ENCODE peak calls at places on chromosomes 6 and 20, in six cellular contexts. One of them, this sample, is unnamed. For H3K36me3, the result is how much of the 10 kb centered on the place peaks cover.

GRCh38 chr20:41551011-41551705 is 67.0 kb downstream of the CHD6 start:
- DNase-seq in CD8-positive, alpha-beta memory T cell: no peak
- DNase-seq in cardiac muscle cell: no peak
- DNase-seq in ascending aorta: no peak
- DNase-seq in esophagus squamous epithelium: no peak
- DNase-seq in hepatocyte: no peak
- DNase-seq in this sample: no peak

GRCh38 chr6:52725530-52726192 is 37.6 kb downstream of the GSTA2 start:
- DNase-seq in CD8-positive, alpha-beta memory T cell: no peak
- DNase-seq in cardiac muscle cell: no peak
- DNase-seq in ascending aorta: no peak
- DNase-seq in esophagus squamous epithelium: no peak
- DNase-seq in hepatocyte: peak
- DNase-seq in this sample: no peak

GRCh38 chr6:79627422-79627821 is 3.7 kb upstream of the SH3BGRL2 start:
- DNase-seq in CD8-positive, alpha-beta memory T cell: no peak
- DNase-seq in cardiac muscle cell: no peak
- DNase-seq in ascending aorta: no peak
- DNase-seq in esophagus squamous epithelium: no peak
- DNase-seq in hepatocyte: no peak
- DNase-seq in this sample: no peak

GRCh38 chr6:148364056-148364844 is 21.6 kb downstream of the SASH1 start:
- DNase-seq in CD8-positive, alpha-beta memory T cell: no peak
- DNase-seq in cardiac muscle cell: peak
- DNase-seq in ascending aorta: no peak
- DNase-seq in esophagus squamous epithelium: no peak
- DNase-seq in hepatocyte: no peak
- DNase-seq in this sample: no peak

GRCh38 chr6:170447561-170447930 is 105.6 kb downstream of the PSMB1 start:
- DNase-seq in CD8-positive, alpha-beta memory T cell: no peak
- DNase-seq in cardiac muscle cell: no peak
- DNase-seq in ascending aorta: no peak
- DNase-seq in esophagus squamous epithelium: no peak
- DNase-seq in hepatocyte: no peak
- DNase-seq in this sample: no peak

GRCh38 chr6:12592634-12593033 is 123.9 kb upstream of the PHACTR1 start:
- DNase-seq in CD8-positive, alpha-beta memory T cell: no peak
- DNase-seq in cardiac muscle cell: no peak
- DNase-seq in ascending aorta: no peak
- DNase-seq in esophagus squamous epithelium: no peak
- DNase-seq in hepatocyte: no peak
- DNase-seq in this sample: no peak

GRCh38 chr6:36850001-36850400 is 10.8 kb upstream of the CPNE5 start:
- DNase-seq in CD8-positive, alpha-beta memory T cell: no peak
- DNase-seq in cardiac muscle cell: no peak
- DNase-seq in ascending aorta: no peak
- DNase-seq in esophagus squamous epithelium: no peak
- DNase-seq in hepatocyte: no peak
- DNase-seq in this sample: no peak

GRCh38 chr6:105882071-105882803 is 203.9 kb upstream of the PRDM1 start:
- DNase-seq in CD8-positive, alpha-beta memory T cell: no peak
- DNase-seq in cardiac muscle cell: no peak
- DNase-seq in ascending aorta: no peak
- DNase-seq in esophagus squamous epithelium: no peak
- DNase-seq in hepatocyte: no peak
- DNase-seq in this sample: no peak

GRCh38 chr6:32967151-32968091 is 973 bp upstream of the BRD2 start:
- DNase-seq in CD8-positive, alpha-beta memory T cell: peak
- DNase-seq in cardiac muscle cell: peak
- DNase-seq in ascending aorta: no peak
- DNase-seq in esophagus squamous epithelium: no peak
- DNase-seq in hepatocyte: peak
- DNase-seq in this sample: peak

GRCh38 chr6:16391451-16391912 is 153.1 kb downstream of the GMPR start:
- DNase-seq in CD8-positive, alpha-beta memory T cell: no peak
- DNase-seq in cardiac muscle cell: peak
- DNase-seq in ascending aorta: no peak
- DNase-seq in esophagus squamous epithelium: no peak
- DNase-seq in hepatocyte: no peak
- DNase-seq in this sample: no peak

GRCh38 chr6:142419071-142419470 is 117.3 kb downstream of the ADGRG6 start:
- DNase-seq in CD8-positive, alpha-beta memory T cell: no peak
- DNase-seq in cardiac muscle cell: no peak
- DNase-seq in ascending aorta: no peak
- DNase-seq in esophagus squamous epithelium: no peak
- DNase-seq in hepatocyte: no peak
- DNase-seq in this sample: no peak

GRCh38 chr20:34581341-34582189 is 23.0 kb downstream of the MAP1LC3A start:
- DNase-seq in CD8-positive, alpha-beta memory T cell: no peak
- DNase-seq in cardiac muscle cell: peak
- DNase-seq in ascending aorta: no peak
- DNase-seq in esophagus squamous epithelium: no peak
- DNase-seq in hepatocyte: peak
- DNase-seq in this sample: no peak

GRCh38 chr6:33320315-33321181 is 3.0 kb upstream of the ZBTB22 start:
- DNase-seq in CD8-positive, alpha-beta memory T cell: no peak
- DNase-seq in cardiac muscle cell: peak
- DNase-seq in ascending aorta: no peak
- DNase-seq in esophagus squamous epithelium: no peak
- DNase-seq in hepatocyte: peak
- DNase-seq in this sample: no peak

GRCh38 chr20:48722002-48722731 is 105.6 kb downstream of the PREX1 start:
- DNase-seq in CD8-positive, alpha-beta memory T cell: no peak
- DNase-seq in cardiac muscle cell: peak
- DNase-seq in ascending aorta: peak
- DNase-seq in esophagus squamous epithelium: no peak
- DNase-seq in hepatocyte: no peak
- DNase-seq in this sample: no peak

GRCh38 chr6:167350322-167350721 is 25.4 kb downstream of the TTLL2 start:
- DNase-seq in CD8-positive, alpha-beta memory T cell: no peak
- DNase-seq in cardiac muscle cell: no peak
- DNase-seq in ascending aorta: no peak
- DNase-seq in esophagus squamous epithelium: no peak
- DNase-seq in hepatocyte: no peak
- DNase-seq in this sample: no peak

GRCh38 chr6:25454141-25454540 is 175.0 kb downstream of the CARMIL1 start:
- DNase-seq in CD8-positive, alpha-beta memory T cell: no peak
- DNase-seq in cardiac muscle cell: peak
- DNase-seq in ascending aorta: no peak
- DNase-seq in esophagus squamous epithelium: no peak
- DNase-seq in hepatocyte: no peak
- DNase-seq in this sample: no peak

GRCh38 chr6:152775441-152775840 is 24.8 kb downstream of the VIP start:
- DNase-seq in CD8-positive, alpha-beta memory T cell: no peak
- DNase-seq in cardiac muscle cell: no peak
- DNase-seq in ascending aorta: no peak
- DNase-seq in esophagus squamous epithelium: no peak
- DNase-seq in hepatocyte: no peak
- DNase-seq in this sample: no peak

GRCh38 chr6:26156105-26156849 is 69.0 kb downstream of the HFE start:
- DNase-seq in CD8-positive, alpha-beta memory T cell: peak
- DNase-seq in cardiac muscle cell: peak
- DNase-seq in ascending aorta: peak
- DNase-seq in esophagus squamous epithelium: peak
- DNase-seq in hepatocyte: peak
- DNase-seq in this sample: peak

GRCh38 chr6:138278326-138278725 is 60.0 kb upstream of the PBOV1 start:
- DNase-seq in CD8-positive, alpha-beta memory T cell: no peak
- DNase-seq in cardiac muscle cell: peak
- DNase-seq in ascending aorta: no peak
- DNase-seq in esophagus squamous epithelium: no peak
- DNase-seq in hepatocyte: peak
- DNase-seq in this sample: no peak

GRCh38 chr6:44535446-44535845 is 147.9 kb downstream of the CDC5L start:
- DNase-seq in CD8-positive, alpha-beta memory T cell: no peak
- DNase-seq in cardiac muscle cell: no peak
- DNase-seq in ascending aorta: no peak
- DNase-seq in esophagus squamous epithelium: no peak
- DNase-seq in hepatocyte: no peak
- DNase-seq in this sample: no peak

GRCh38 chr6:83273596-83273995 is 80.4 kb downstream of the RWDD2A start:
- DNase-seq in CD8-positive, alpha-beta memory T cell: no peak
- DNase-seq in cardiac muscle cell: peak
- DNase-seq in ascending aorta: no peak
- DNase-seq in esophagus squamous epithelium: no peak
- DNase-seq in hepatocyte: no peak
- DNase-seq in this sample: no peak

GRCh38 chr6:45326698-45327417 is 1.3 kb upstream of the RUNX2 start:
- DNase-seq in CD8-positive, alpha-beta memory T cell: no peak
- DNase-seq in cardiac muscle cell: no peak
- DNase-seq in ascending aorta: no peak
- DNase-seq in esophagus squamous epithelium: no peak
- DNase-seq in hepatocyte: no peak
- DNase-seq in this sample: no peak

GRCh38 chr6:136703331-136703846 is 88.9 kb downstream of the MAP3K5 start:
- DNase-seq in CD8-positive, alpha-beta memory T cell: no peak
- DNase-seq in cardiac muscle cell: peak
- DNase-seq in ascending aorta: no peak
- DNase-seq in esophagus squamous epithelium: no peak
- DNase-seq in hepatocyte: no peak
- DNase-seq in this sample: no peak

GRCh38 chr6:166223091-166223490 is 55.4 kb upstream of the TBXT start:
- DNase-seq in CD8-positive, alpha-beta memory T cell: no peak
- DNase-seq in cardiac muscle cell: peak
- DNase-seq in ascending aorta: no peak
- DNase-seq in esophagus squamous epithelium: no peak
- DNase-seq in hepatocyte: no peak
- DNase-seq in this sample: no peak

GRCh38 chr6:109073344-109074235 is 21.1 kb downstream of the SESN1 start:
- DNase-seq in CD8-positive, alpha-beta memory T cell: peak
- DNase-seq in cardiac muscle cell: peak
- DNase-seq in ascending aorta: no peak
- DNase-seq in esophagus squamous epithelium: no peak
- DNase-seq in hepatocyte: peak
- DNase-seq in this sample: peak

GRCh38 chr20:59351148-59352040 is 51.0 kb downstream of the EDN3 start:
- DNase-seq in CD8-positive, alpha-beta memory T cell: no peak
- DNase-seq in cardiac muscle cell: no peak
- DNase-seq in ascending aorta: no peak
- DNase-seq in esophagus squamous epithelium: no peak
- DNase-seq in hepatocyte: peak
- DNase-seq in this sample: no peak

GRCh38 chr6:168194732-168195565 is 115.9 kb upstream of the FRMD1 start:
- DNase-seq in CD8-positive, alpha-beta memory T cell: no peak
- DNase-seq in cardiac muscle cell: no peak
- DNase-seq in ascending aorta: no peak
- DNase-seq in esophagus squamous epithelium: no peak
- DNase-seq in hepatocyte: no peak
- DNase-seq in this sample: no peak

GRCh38 chr20:47318596-47319516 is 37.6 kb downstream of the ZMYND8 start:
- DNase-seq in CD8-positive, alpha-beta memory T cell: peak
- DNase-seq in cardiac muscle cell: peak
- DNase-seq in ascending aorta: peak
- DNase-seq in esophagus squamous epithelium: no peak
- DNase-seq in hepatocyte: peak
- DNase-seq in this sample: no peak

GRCh38 chr6:163490826-163491577 is 76.5 kb downstream of the QKI start:
- DNase-seq in CD8-positive, alpha-beta memory T cell: peak
- DNase-seq in cardiac muscle cell: peak
- DNase-seq in ascending aorta: no peak
- DNase-seq in esophagus squamous epithelium: no peak
- DNase-seq in hepatocyte: peak
- DNase-seq in this sample: no peak

GRCh38 chr6:20438462-20439070 is 36.9 kb downstream of the E2F3 start:
- DNase-seq in CD8-positive, alpha-beta memory T cell: no peak
- DNase-seq in cardiac muscle cell: no peak
- DNase-seq in ascending aorta: no peak
- DNase-seq in esophagus squamous epithelium: no peak
- DNase-seq in hepatocyte: no peak
- DNase-seq in this sample: no peak

GRCh38 chr20:59972037-59972801 is 14.0 kb downstream of the CDH26 start:
- DNase-seq in CD8-positive, alpha-beta memory T cell: no peak
- DNase-seq in cardiac muscle cell: no peak
- DNase-seq in ascending aorta: no peak
- DNase-seq in esophagus squamous epithelium: no peak
- DNase-seq in hepatocyte: no peak
- DNase-seq in this sample: no peak

GRCh38 chr6:78629154-78629721 is 238.1 kb upstream of the IRAK1BP1 start:
- DNase-seq in CD8-positive, alpha-beta memory T cell: no peak
- DNase-seq in cardiac muscle cell: peak
- DNase-seq in ascending aorta: no peak
- DNase-seq in esophagus squamous epithelium: no peak
- DNase-seq in hepatocyte: no peak
- DNase-seq in this sample: no peak

GRCh38 chr6:134482585-134483346 is 164.9 kb upstream of the SGK1 start:
- DNase-seq in CD8-positive, alpha-beta memory T cell: no peak
- DNase-seq in cardiac muscle cell: peak
- DNase-seq in ascending aorta: no peak
- DNase-seq in esophagus squamous epithelium: no peak
- DNase-seq in hepatocyte: no peak
- DNase-seq in this sample: no peak
- H3K36me3 ChIP-seq in CD8-positive, alpha-beta memory T cell: under half
- H3K36me3 ChIP-seq in cardiac muscle cell: under half
- H3K36me3 ChIP-seq in ascending aorta: under half
- H3K36me3 ChIP-seq in esophagus squamous epithelium: under half
- H3K36me3 ChIP-seq in hepatocyte: under half
- H3K36me3 ChIP-seq in this sample: under half

DNA sequence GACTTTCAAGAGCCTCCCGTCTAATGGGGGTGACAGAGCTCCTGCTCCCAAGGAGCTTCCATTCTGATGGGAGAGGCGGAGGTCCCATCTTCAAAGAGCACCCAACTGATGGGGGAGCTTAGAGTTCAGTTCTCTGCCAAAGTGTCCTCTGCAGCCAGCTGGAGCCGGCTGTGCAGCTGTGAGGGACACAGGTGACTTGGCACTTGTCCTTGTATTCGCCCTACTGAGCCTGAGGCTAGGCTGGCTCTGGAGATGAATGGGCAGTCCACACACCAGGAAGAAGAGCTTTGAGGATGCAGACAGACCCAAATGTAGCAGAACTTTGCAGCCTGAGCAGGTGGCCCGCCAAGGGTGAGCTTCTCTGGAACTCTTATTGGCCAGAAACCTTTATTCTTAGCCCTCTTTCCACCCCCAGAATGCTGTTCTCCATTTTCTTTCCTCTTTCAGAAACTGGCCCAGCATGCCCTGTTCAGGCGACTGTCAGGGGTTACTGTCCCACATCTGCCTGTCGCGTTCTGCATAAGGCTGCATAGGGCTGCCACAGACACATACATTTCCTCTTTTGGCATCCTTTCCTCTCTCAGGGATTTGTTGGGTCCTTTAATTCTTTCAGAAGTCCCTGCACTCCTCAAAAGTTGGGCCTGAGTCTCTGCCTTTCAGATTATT is 108.7 kb upstream of the LRFN2 start:
- DNase-seq in CD8-positive, alpha-beta memory T cell: no peak
- DNase-seq in cardiac muscle cell: no peak
- DNase-seq in ascending aorta: no peak
- DNase-seq in esophagus squamous epithelium: no peak
- DNase-seq in hepatocyte: no peak
- DNase-seq in this sample: no peak
- H3K36me3 ChIP-seq in CD8-positive, alpha-beta memory T cell: under half
- H3K36me3 ChIP-seq in cardiac muscle cell: under half
- H3K36me3 ChIP-seq in ascending aorta: under half
- H3K36me3 ChIP-seq in esophagus squamous epithelium: under half
- H3K36me3 ChIP-seq in hepatocyte: under half
- H3K36me3 ChIP-seq in this sample: under half

GRCh38 chr20:36507746-36508145 is 33.6 kb upstream of the MYL9 start:
- DNase-seq in CD8-positive, alpha-beta memory T cell: no peak
- DNase-seq in cardiac muscle cell: no peak
- DNase-seq in ascending aorta: no peak
- DNase-seq in esophagus squamous epithelium: no peak
- DNase-seq in hepatocyte: no peak
- DNase-seq in this sample: no peak
- H3K36me3 ChIP-seq in CD8-positive, alpha-beta memory T cell: under half
- H3K36me3 ChIP-seq in cardiac muscle cell: under half
- H3K36me3 ChIP-seq in ascending aorta: half or more
- H3K36me3 ChIP-seq in esophagus squamous epithelium: under half
- H3K36me3 ChIP-seq in hepatocyte: under half
- H3K36me3 ChIP-seq in this sample: under half

GRCh38 chr20:62309198-62309944 is 6.6 kb downstream of the ADRM1 start:
- DNase-seq in CD8-positive, alpha-beta memory T cell: no peak
- DNase-seq in cardiac muscle cell: no peak
- DNase-seq in ascending aorta: no peak
- DNase-seq in esophagus squamous epithelium: no peak
- DNase-seq in hepatocyte: no peak
- DNase-seq in this sample: no peak
- H3K36me3 ChIP-seq in CD8-positive, alpha-beta memory T cell: under half
- H3K36me3 ChIP-seq in cardiac muscle cell: half or more
- H3K36me3 ChIP-seq in ascending aorta: half or more
- H3K36me3 ChIP-seq in esophagus squamous epithelium: half or more
- H3K36me3 ChIP-seq in hepatocyte: under half
- H3K36me3 ChIP-seq in this sample: under half

This sample was measured in HCT116.